ENCODE peak calls at places on chromosomes 12 and 14, in four cellular contexts. One of them, this sample, is unnamed. For H3K4me1, the result is how much of the 10 kb centered on the place peaks cover.

GRCh38 chr12:39240573-39240972 is 202.3 kb downstream of the KIF21A start:
- DNase-seq in fibroblast of lung: no peak
- DNase-seq in K562: no peak
- DNase-seq in GM23248: no peak
- DNase-seq in this sample: no peak

GRCh38 chr12:98352835-98353234 is 162.6 kb upstream of the TMPO start:
- DNase-seq in GM23248: peak
- DNase-seq in fibroblast of lung: no peak
- DNase-seq in K562: no peak
- DNase-seq in this sample: no peak

GRCh38 chr12:75660805-75661404 is 149.5 kb upstream of the KRR1 start:
- DNase-seq in fibroblast of lung: peak
- DNase-seq in K562: no peak
- DNase-seq in GM23248: peak
- DNase-seq in this sample: no peak

GRCh38 chr14:57982161-57982560 is 116.3 kb upstream of the SLC35F4 start:
- DNase-seq in fibroblast of lung: no peak
- DNase-seq in K562: no peak
- DNase-seq in GM23248: no peak
- DNase-seq in this sample: no peak

GRCh38 chr12:51920046-51920445 is 12.7 kb downstream of the ACVRL1 start:
- DNase-seq in fibroblast of lung: no peak
- DNase-seq in K562: no peak
- DNase-seq in GM23248: no peak
- DNase-seq in this sample: no peak

GRCh38 chr12:51183816-51184215 is 10.9 kb upstream of the TFCP2 start:
- DNase-seq in fibroblast of lung: peak
- DNase-seq in GM23248: peak
- DNase-seq in K562: peak
- DNase-seq in this sample: no peak

GRCh38 chr12:102543494-102543893 is 63.1 kb upstream of the IGF1 start:
- DNase-seq in fibroblast of lung: no peak
- DNase-seq in GM23248: peak
- DNase-seq in K562: peak
- DNase-seq in this sample: no peak

GRCh38 chr14:35362911-35363374 is 41.6 kb downstream of the NFKBIA start:
- DNase-seq in fibroblast of lung: peak
- DNase-seq in GM23248: no peak
- DNase-seq in K562: no peak
- DNase-seq in this sample: no peak

GRCh38 chr12:107654866-107655265 is 30.7 kb upstream of the PWP1 start:
- DNase-seq in fibroblast of lung: no peak
- DNase-seq in GM23248: no peak
- DNase-seq in K562: no peak
- DNase-seq in this sample: no peak

GRCh38 chr12:76080017-76080728 is 4.3 kb downstream of the NAP1L1 start:
- DNase-seq in K562: no peak
- DNase-seq in GM23248: peak
- DNase-seq in fibroblast of lung: peak
- DNase-seq in this sample: no peak

GRCh38 chr12:45248095-45248494 is 32.2 kb downstream of the ANO6 start:
- DNase-seq in GM23248: no peak
- DNase-seq in K562: no peak
- DNase-seq in fibroblast of lung: no peak
- DNase-seq in this sample: no peak

GRCh38 chr14:93113678-93114067 is 2.1 kb downstream of the ITPK1 start:
- DNase-seq in GM23248: no peak
- DNase-seq in K562: no peak
- DNase-seq in fibroblast of lung: no peak
- DNase-seq in this sample: no peak

GRCh38 chr12:26869908-26870459 is 37.0 kb upstream of the ITPR2 start:
- DNase-seq in fibroblast of lung: no peak
- DNase-seq in GM23248: no peak
- DNase-seq in K562: no peak
- DNase-seq in this sample: peak

GRCh38 chr14:76413962-76414665 is 38.2 kb downstream of the ESRRB start:
- DNase-seq in K562: no peak
- DNase-seq in GM23248: no peak
- DNase-seq in fibroblast of lung: no peak
- DNase-seq in this sample: no peak

GRCh38 chr14:52871606-52872005 is 79.2 kb downstream of the FERMT2 start:
- DNase-seq in K562: no peak
- DNase-seq in fibroblast of lung: no peak
- DNase-seq in GM23248: peak
- DNase-seq in this sample: no peak

GRCh38 chr12:120573560-120573959 is 7.6 kb downstream of the POP5 start:
- DNase-seq in K562: no peak
- DNase-seq in GM23248: no peak
- DNase-seq in fibroblast of lung: no peak
- DNase-seq in this sample: no peak

GRCh38 chr12:93127107-93127560 is 198.0 kb upstream of the EEA1 start:
- DNase-seq in K562: no peak
- DNase-seq in GM23248: no peak
- DNase-seq in fibroblast of lung: no peak
- DNase-seq in this sample: no peak

GRCh38 chr12:121577443-121578180 is 3.2 kb downstream of the KDM2B start:
- DNase-seq in GM23248: no peak
- DNase-seq in fibroblast of lung: no peak
- DNase-seq in K562: peak
- DNase-seq in this sample: no peak

GRCh38 chr12:89401433-89402086 is 49.3 kb upstream of the DUSP6 start:
- DNase-seq in K562: no peak
- DNase-seq in fibroblast of lung: no peak
- DNase-seq in GM23248: no peak
- DNase-seq in this sample: no peak

GRCh38 chr12:49962861-49963765 is 1.4 kb downstream of the AQP5 start:
- DNase-seq in fibroblast of lung: no peak
- DNase-seq in K562: no peak
- DNase-seq in GM23248: peak
- DNase-seq in this sample: no peak

GRCh38 chr14:79856357-79856756 is 354.9 kb downstream of the DIO2 start:
- DNase-seq in K562: no peak
- DNase-seq in GM23248: peak
- DNase-seq in fibroblast of lung: no peak
- DNase-seq in this sample: no peak

GRCh38 chr12:85016423-85016822 is 19.7 kb downstream of the TSPAN19 start:
- DNase-seq in fibroblast of lung: peak
- DNase-seq in K562: no peak
- DNase-seq in GM23248: peak
- DNase-seq in this sample: no peak

GRCh38 chr14:38808734-38809455 is 294.1 kb downstream of the SEC23A start:
- DNase-seq in fibroblast of lung: no peak
- DNase-seq in K562: peak
- DNase-seq in GM23248: no peak
- DNase-seq in this sample: peak

GRCh38 chr12:63164911-63165310 is 13.9 kb upstream of the AVPR1A start:
- DNase-seq in GM23248: no peak
- DNase-seq in K562: no peak
- DNase-seq in fibroblast of lung: no peak
- DNase-seq in this sample: no peak

GRCh38 chr12:47616440-47616839 is 89.4 kb downstream of the RPAP3 start:
- DNase-seq in K562: no peak
- DNase-seq in fibroblast of lung: peak
- DNase-seq in GM23248: peak
- DNase-seq in this sample: no peak

GRCh38 chr12:76785407-76785806 is 21.5 kb downstream of the ZDHHC17 start:
- DNase-seq in K562: no peak
- DNase-seq in fibroblast of lung: no peak
- DNase-seq in GM23248: no peak
- DNase-seq in this sample: no peak

GRCh38 chr14:54708982-54709381 is 142.1 kb downstream of the SAMD4A start:
- DNase-seq in fibroblast of lung: no peak
- DNase-seq in GM23248: no peak
- DNase-seq in K562: no peak
- DNase-seq in this sample: no peak

GRCh38 chr12:68959457-68960161 is 26.6 kb upstream of the CPM start:
- DNase-seq in K562: no peak
- DNase-seq in GM23248: no peak
- DNase-seq in fibroblast of lung: no peak
- DNase-seq in this sample: no peak

GRCh38 chr14:68598621-68599447 is 194.0 kb downstream of the ZFP36L1 start:
- DNase-seq in GM23248: peak
- DNase-seq in K562: no peak
- DNase-seq in fibroblast of lung: peak
- DNase-seq in this sample: no peak

GRCh38 chr12:49872381-49872780 is 29.5 kb upstream of the BCDIN3D start:
- DNase-seq in GM23248: no peak
- DNase-seq in fibroblast of lung: no peak
- DNase-seq in K562: no peak
- DNase-seq in this sample: no peak

GRCh38 chr12:69252033-69252432 is 12.7 kb downstream of the CPSF6 start:
- DNase-seq in GM23248: peak
- DNase-seq in fibroblast of lung: no peak
- DNase-seq in K562: peak
- DNase-seq in this sample: no peak

GRCh38 chr12:113476093-113476986 is 4.7 kb upstream of the LHX5 start:
- DNase-seq in fibroblast of lung: no peak
- DNase-seq in K562: no peak
- DNase-seq in GM23248: no peak
- DNase-seq in this sample: no peak
- TF ChIP-seq EZH2 in fibroblast of lung: peak
- TF ChIP-seq EZH2 in K562: no peak
- TF ChIP-seq EZH2 in GM23248: peak
- TF ChIP-seq EZH2 in this sample: no peak

DNA sequence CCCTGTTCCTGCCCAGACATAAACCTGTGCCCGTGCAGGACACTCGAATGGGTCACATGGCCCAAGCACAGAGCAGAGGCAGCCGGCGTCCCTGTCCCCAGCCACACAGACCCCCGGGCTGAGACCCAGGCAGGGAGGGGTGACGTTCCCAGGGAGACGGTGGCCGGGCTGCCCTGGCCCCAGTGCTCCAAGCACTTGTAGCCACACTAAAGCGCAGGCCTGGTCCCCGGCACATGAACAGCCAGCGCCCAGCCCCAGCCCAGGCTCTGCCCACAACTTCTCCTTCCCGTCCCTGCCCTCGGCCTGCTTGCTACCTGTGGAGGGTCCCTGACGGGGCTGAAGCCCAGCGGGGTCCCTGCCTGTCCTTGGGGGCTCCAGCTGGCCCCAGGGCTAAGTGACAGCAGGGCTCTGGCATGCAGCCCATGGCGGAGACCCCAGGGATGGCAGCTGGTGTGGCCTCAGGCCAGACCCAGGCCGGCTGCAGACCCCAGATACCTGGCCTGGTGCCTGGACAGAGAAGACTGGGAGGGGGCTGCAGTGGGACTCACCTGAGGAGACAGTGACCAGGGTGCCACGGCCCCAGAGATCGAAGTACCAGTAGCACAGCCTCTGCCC is 338.4 kb downstream of the TMEM121 start:
- DNase-seq in GM23248: no peak
- DNase-seq in fibroblast of lung: no peak
- DNase-seq in K562: no peak
- DNase-seq in this sample: no peak
- H3K4me1 ChIP-seq in GM23248: under half
- H3K4me1 ChIP-seq in fibroblast of lung: under half
- H3K4me1 ChIP-seq in K562: under half
- H3K4me1 ChIP-seq in this sample: under half

GRCh38 chr12:96208346-96208745 is 14.2 kb downstream of the ELK3 start:
- DNase-seq in K562: no peak
- DNase-seq in fibroblast of lung: peak
- DNase-seq in GM23248: peak
- DNase-seq in this sample: no peak
- H3K9ac ChIP-seq in K562: no peak
- H3K9ac ChIP-seq in fibroblast of lung: no peak
- H3K9ac ChIP-seq in GM23248: peak
- H3K9ac ChIP-seq in this sample: no peak

DNA sequence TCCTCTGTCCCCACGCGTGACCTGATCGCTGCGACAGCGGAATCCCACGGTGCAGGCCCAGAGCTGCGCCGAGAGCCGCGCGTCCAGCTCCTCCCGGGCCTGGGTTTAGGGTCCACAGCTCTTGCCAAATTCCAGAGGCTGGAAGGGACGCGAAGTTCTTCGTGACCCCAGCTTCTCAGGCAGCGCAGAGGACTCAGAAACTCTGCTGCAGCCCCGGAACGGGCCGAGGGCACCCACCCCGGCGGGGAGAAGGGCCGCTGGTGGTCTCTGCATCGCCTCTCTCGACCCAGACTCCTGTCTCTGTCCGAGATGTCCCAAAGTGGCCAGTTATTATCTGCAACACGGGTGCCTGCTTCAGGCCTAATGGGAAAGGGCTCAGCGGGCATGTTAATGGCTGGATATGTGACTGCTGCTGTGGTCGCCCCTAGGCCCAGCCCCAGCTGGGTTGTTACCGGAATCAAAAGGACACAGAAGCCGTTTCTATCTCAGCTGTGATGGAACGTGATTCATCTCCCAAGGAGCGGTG is 236.4 kb downstream of the VRK1 start:
- DNase-seq in K562: no peak
- DNase-seq in GM23248: no peak
- DNase-seq in fibroblast of lung: no peak
- DNase-seq in this sample: no peak
- TF ChIP-seq EZH2 in K562: no peak
- TF ChIP-seq EZH2 in GM23248: no peak
- TF ChIP-seq EZH2 in fibroblast of lung: no peak
- TF ChIP-seq EZH2 in this sample: no peak

This sample was measured in DND-41.